ENCODE peak calls at places on chromosomes 11 and 22, in four cellular contexts. Q, U, H and C are unnamed samples.
A peak's percentile ranks its signal among the peaks of the same experiment; 100 is the strongest.

GRCh38 chr22:46803031-46803880 is 40.8 kb downstream of the TBC1D22A start:
- DNase-seq in Q (no peak), U (peak; percentile 32), H (no peak), C (peak; percentile 66)

GRCh38 chr11:129374993-129375721 is 491 bp upstream of the BARX2 start:
- DNase-seq in Q (no peak), H (no peak), U (no peak), C (no peak)

GRCh38 chr11:83871013-83871412 is 584.8 kb upstream of the CCDC90B start:
- DNase-seq in Q (no peak), H (no peak), U (no peak), C (no peak)

GRCh38 chr22:32700186-32700882 is 101.2 kb upstream of the TIMP3 start:
- DNase-seq in U (no peak), H (no peak), Q (no peak), C (no peak)

GRCh38 chr22:40002935-40003715 is 8.4 kb downstream of the FAM83F start:
- DNase-seq in Q (no peak), H (no peak), U (no peak), C (peak; percentile 71)

GRCh38 chr11:79066456-79067354 is 374.1 kb downstream of the TENM4 start:
- DNase-seq in H (no peak), U (no peak), Q (no peak), C (no peak)

GRCh38 chr11:116911981-116912734 is 74.7 kb upstream of the APOA1 start:
- DNase-seq in Q (no peak), U (no peak), H (no peak), C (no peak)

GRCh38 chr22:49725516-49725915 is 102.2 kb downstream of the BRD1 start:
- DNase-seq in U (no peak), Q (no peak), H (peak; percentile 28), C (no peak)

GRCh38 chr11:5226732-5227327 is at the start of gene HBB:
- DNase-seq in U (no peak), H (no peak), Q (no peak), C (no peak)
- H3K27ac ChIP-seq in U (no peak within 1 kb of the TSS), H (no peak within 1 kb of the TSS), Q (no peak within 1 kb of the TSS), C (no peak within 1 kb of the TSS)

GRCh38 chr11:75700940-75701339 is 16.7 kb upstream of the MOGAT2 start:
- DNase-seq in H (no peak), U (no peak), Q (no peak), C (no peak)
- TF ChIP-seq CTCF in H (no peak), U (no peak), Q (no peak), C (no peak)

GRCh38 chr22:23183107-23183698 is 2.9 kb downstream of the BCR start:
- DNase-seq in U (no peak), Q (no peak), H (peak; percentile 69), C (peak; percentile 88)
- H3K27ac ChIP-seq in U (no peak overlapping the region), Q (no peak overlapping the region), H (peak overlapping the region; percentile 24), C (peak overlapping the region; percentile 90)

DNA sequence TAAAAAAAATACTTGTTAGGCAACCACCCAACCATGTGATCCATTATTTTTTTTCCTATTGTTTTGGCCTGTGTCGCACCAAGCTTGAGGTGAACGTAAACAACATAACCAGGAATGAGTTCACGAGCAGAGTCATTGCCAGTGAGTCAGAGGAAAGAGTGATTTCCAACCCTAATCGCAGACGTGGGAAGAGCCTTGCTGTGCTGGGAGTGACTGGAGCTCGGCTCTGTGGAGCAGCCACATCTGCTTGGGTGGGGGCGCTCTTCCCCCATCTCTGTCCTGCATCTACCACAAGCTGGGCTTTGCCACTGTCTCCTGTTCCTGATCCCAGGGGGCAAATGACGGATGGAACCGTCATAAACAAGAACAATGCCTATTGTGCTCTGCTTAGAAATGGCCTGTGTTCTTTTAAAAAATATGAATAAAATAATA is 210.0 kb downstream of the KIRREL3 start:
- DNase-seq in Q (peak; percentile 88), U (no peak), H (no peak), C (no peak)
- TF ChIP-seq CTCF in Q (peak; percentile 49), U (no peak), H (no peak), C (peak; percentile 23)

GRCh38 chr11:103215812-103216211 is 106.6 kb downstream of the DYNC2H1 start:
- DNase-seq in Q (no peak), H (no peak), U (no peak), C (no peak)
- H3K27ac ChIP-seq in Q (no peak overlapping the region), H (no peak overlapping the region), U (no peak overlapping the region), C (no peak overlapping the region)

GRCh38 chr22:35155403-35156025 is 89.6 kb downstream of the ISX start:
- DNase-seq in U (no peak), Q (no peak), H (no peak), C (no peak)
- TF ChIP-seq CTCF in U (peak; percentile 11), Q (no peak), H (no peak), C (peak; percentile 21)

DNA sequence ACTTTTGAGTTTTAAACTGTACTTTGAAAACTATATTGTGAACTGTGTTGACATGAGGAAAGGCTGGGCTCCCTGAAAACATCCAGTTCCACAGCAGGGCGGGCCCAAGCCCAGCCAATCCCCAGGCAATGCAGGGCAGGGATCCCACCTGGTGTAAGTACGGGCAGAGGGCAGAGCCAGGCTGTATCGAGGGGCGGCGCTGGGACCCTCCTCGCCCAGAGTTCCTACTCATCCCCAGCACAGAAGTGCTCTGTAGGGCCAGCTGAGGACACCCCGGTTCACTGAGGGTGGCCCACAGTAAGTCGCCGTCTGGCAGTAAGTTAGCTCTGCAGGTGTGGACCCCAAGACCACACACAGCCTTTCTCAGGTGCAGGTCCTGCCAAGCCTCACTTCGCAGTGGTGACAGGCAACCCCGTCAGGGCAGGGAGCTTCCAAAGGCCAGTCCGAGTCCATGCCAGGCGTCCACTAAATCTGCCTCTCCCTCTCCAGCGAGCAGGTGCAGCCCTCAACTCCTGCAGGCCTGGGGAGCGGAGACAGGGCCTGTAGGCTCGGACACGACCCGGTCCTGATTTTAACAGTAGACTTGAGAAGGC is 6.4 kb downstream of the RASSF7 start:
- DNase-seq in U (no peak), H (no peak), Q (no peak), C (no peak)
- H3K27ac ChIP-seq in U (peak overlapping the region; percentile 96), H (peak overlapping the region; percentile 93), Q (no peak overlapping the region), C (no peak overlapping the region)

DNA sequence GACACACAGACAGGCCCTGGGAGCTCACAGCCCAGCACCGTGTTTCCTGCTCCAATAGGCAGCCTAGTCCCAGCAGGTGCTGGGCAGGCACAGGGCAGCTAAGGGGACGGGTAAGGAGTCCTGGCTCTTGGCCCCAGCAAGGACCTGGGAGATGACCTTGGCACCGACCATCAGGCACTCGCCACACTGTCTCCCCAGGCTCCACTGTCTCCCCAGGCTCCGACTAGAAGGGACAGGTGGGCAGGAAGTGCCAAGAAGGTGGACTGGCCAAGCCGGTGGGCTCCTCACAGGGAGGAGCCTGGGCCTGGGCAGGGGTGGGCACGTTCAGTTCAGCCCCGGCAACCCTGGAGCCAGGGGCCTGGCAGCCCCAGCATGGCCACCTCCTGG is 193.9 kb downstream of the IGLL1 start:
- DNase-seq in U (no peak), H (no peak), Q (no peak), C (no peak)
- TF ChIP-seq CTCF in U (no peak), H (peak; percentile 18), Q (no peak), C (no peak)

GRCh38 chr11:70894566-70894965 is 357.8 kb downstream of the SHANK2 start:
- DNase-seq in H (no peak), Q (no peak), U (no peak), C (no peak)

GRCh38 chr11:70889411-70889810 is 363.0 kb downstream of the SHANK2 start:
- DNase-seq in H (no peak), Q (no peak), U (no peak), C (no peak)

GRCh38 chr11:70895061-70895670 is 357.2 kb downstream of the SHANK2 start:
- DNase-seq in U (no peak), H (no peak), Q (no peak), C (no peak)

GRCh38 chr11:70891844-70892380 is 360.5 kb downstream of the SHANK2 start:
- DNase-seq in Q (no peak), U (no peak), H (no peak), C (no peak)

GRCh38 chr11:70892889-70893288 is 359.5 kb downstream of the SHANK2 start:
- DNase-seq in H (no peak), U (no peak), Q (no peak), C (no peak)
- H3K27ac ChIP-seq in H (no peak overlapping the region), U (no peak overlapping the region), Q (no peak overlapping the region), C (no peak overlapping the region)